ENCODE peak calls at places on chromosomes 12 and 14, in seven cellular contexts. One of them, this sample, is unnamed.

GRCh38 chr12:127619869-127620769 is 646.9 kb upstream of the TMEM132C start:
- DNase-seq in H1: no peak
- DNase-seq in stimulated activated naive CD4-positive, alpha-beta T cell treated with Interleukin-2 at 50 U/mL for 16 hours: no peak
- DNase-seq in foreskin fibroblast: peak
- DNase-seq in midbrain: no peak
- DNase-seq in mammary epithelial cell: no peak
- DNase-seq in Right ventricle myocardium superior: no peak
- DNase-seq in this sample: no peak

GRCh38 chr12:113862570-113863454 is 103.3 kb downstream of the RBM19 start:
- DNase-seq in Right ventricle myocardium superior: no peak
- DNase-seq in foreskin fibroblast: peak
- DNase-seq in midbrain: no peak
- DNase-seq in H1: no peak
- DNase-seq in mammary epithelial cell: peak
- DNase-seq in stimulated activated naive CD4-positive, alpha-beta T cell treated with Interleukin-2 at 50 U/mL for 16 hours: no peak
- DNase-seq in this sample: peak

GRCh38 chr12:101803978-101804377 is 26.8 kb downstream of the GNPTAB start:
- DNase-seq in Right ventricle myocardium superior: no peak
- DNase-seq in H1: no peak
- DNase-seq in foreskin fibroblast: no peak
- DNase-seq in mammary epithelial cell: no peak
- DNase-seq in stimulated activated naive CD4-positive, alpha-beta T cell treated with Interleukin-2 at 50 U/mL for 16 hours: no peak
- DNase-seq in midbrain: no peak
- DNase-seq in this sample: no peak

GRCh38 chr12:39897315-39897714 is 208.6 kb downstream of the SLC2A13 start:
- DNase-seq in Right ventricle myocardium superior: no peak
- DNase-seq in H1: no peak
- DNase-seq in foreskin fibroblast: no peak
- DNase-seq in stimulated activated naive CD4-positive, alpha-beta T cell treated with Interleukin-2 at 50 U/mL for 16 hours: no peak
- DNase-seq in midbrain: no peak
- DNase-seq in mammary epithelial cell: no peak
- DNase-seq in this sample: no peak

GRCh38 chr12:85796001-85796400 is 40.2 kb downstream of the RASSF9 start:
- DNase-seq in stimulated activated naive CD4-positive, alpha-beta T cell treated with Interleukin-2 at 50 U/mL for 16 hours: no peak
- DNase-seq in foreskin fibroblast: peak
- DNase-seq in midbrain: no peak
- DNase-seq in Right ventricle myocardium superior: no peak
- DNase-seq in H1: no peak
- DNase-seq in mammary epithelial cell: no peak
- DNase-seq in this sample: no peak

GRCh38 chr14:55000381-55000780 is 26.5 kb downstream of the WDHD1 start:
- DNase-seq in H1: no peak
- DNase-seq in Right ventricle myocardium superior: no peak
- DNase-seq in stimulated activated naive CD4-positive, alpha-beta T cell treated with Interleukin-2 at 50 U/mL for 16 hours: no peak
- DNase-seq in midbrain: no peak
- DNase-seq in foreskin fibroblast: peak
- DNase-seq in mammary epithelial cell: no peak
- DNase-seq in this sample: no peak

GRCh38 chr12:116544656-116545055 is 14.5 kb upstream of the MAP1LC3B2 start:
- DNase-seq in H1: no peak
- DNase-seq in foreskin fibroblast: no peak
- DNase-seq in Right ventricle myocardium superior: no peak
- DNase-seq in midbrain: peak
- DNase-seq in stimulated activated naive CD4-positive, alpha-beta T cell treated with Interleukin-2 at 50 U/mL for 16 hours: no peak
- DNase-seq in mammary epithelial cell: no peak
- DNase-seq in this sample: no peak

GRCh38 chr12:121983546-121984205 is 38.0 kb upstream of the BCL7A start:
- DNase-seq in mammary epithelial cell: no peak
- DNase-seq in foreskin fibroblast: no peak
- DNase-seq in stimulated activated naive CD4-positive, alpha-beta T cell treated with Interleukin-2 at 50 U/mL for 16 hours: no peak
- DNase-seq in Right ventricle myocardium superior: no peak
- DNase-seq in H1: no peak
- DNase-seq in midbrain: no peak
- DNase-seq in this sample: no peak